ENCODE peak calls at places on chromosomes 1 and 21, in seven cellular contexts. M is GM12878, G is Panc1, Q is upper lobe of left lung, D is HepG2, N is K562, T is GM23338. H is an unnamed sample.

GRCh38 chr21:41521489-41522027 is 13.6 kb upstream of the TMPRSS2 start:
- ATAC-seq in D (no peak), G (no peak), M (no peak), N (no peak), T (no peak), Q (no peak), H (no peak)

GRCh38 chr1:202852163-202852904 is 36.6 kb downstream of the RABIF start:
- ATAC-seq in M (peak), N (peak), T (peak), D (peak), Q (no peak), G (peak), H (no peak)

GRCh38 chr1:15213333-15213732 is 33.7 kb upstream of the FHAD1 start:
- ATAC-seq in T (peak), Q (no peak), D (no peak), G (no peak), M (no peak), N (no peak), H (peak)

GRCh38 chr1:66380452-66381212 is 153.3 kb upstream of the SGIP1 start:
- ATAC-seq in T (no peak), D (no peak), Q (no peak), G (no peak), N (no peak), M (peak), H (no peak)

GRCh38 chr1:34360574-34360973 is 183.9 kb downstream of the C1orf94 start:
- ATAC-seq in M (peak), Q (no peak), T (no peak), D (no peak), G (no peak), N (no peak), H (no peak)

GRCh38 chr1:65165269-65166002 is 17.4 kb downstream of the AK4 start:
- ATAC-seq in N (peak), T (peak), M (peak), D (no peak), Q (peak), G (no peak), H (no peak)

GRCh38 chr21:42406201-42406601 is 2.5 kb downstream of the UBASH3A start:
- ATAC-seq in Q (no peak), T (no peak), D (no peak), G (no peak), N (no peak), M (no peak), H (no peak)

GRCh38 chr1:99964806-99965205 is 5.0 kb upstream of the SLC35A3 start:
- ATAC-seq in Q (peak), T (no peak), G (no peak), N (peak), M (no peak), D (no peak), H (no peak)

GRCh38 chr1:23422955-23423354 is 1.6 kb downstream of the TCEA3 start:
- ATAC-seq in Q (no peak), G (peak), T (no peak), M (no peak), D (no peak), N (peak), H (no peak)

GRCh38 chr1:15902882-15903281 is 55.4 kb downstream of the SPEN start:
- ATAC-seq in N (no peak), D (no peak), G (peak), T (no peak), M (no peak), Q (no peak), H (no peak)

GRCh38 chr1:236030572-236030971 is 34.3 kb downstream of the NID1 start:
- ATAC-seq in Q (no peak), N (no peak), G (no peak), T (no peak), D (no peak), M (no peak), H (no peak)

GRCh38 chr1:40956397-40956796 is 23.1 kb upstream of the CTPS1 start:
- ATAC-seq in G (no peak), T (no peak), M (no peak), D (no peak), Q (peak), N (no peak), H (no peak)

GRCh38 chr1:5999711-6000443 is 7.7 kb upstream of the NPHP4 start:
- ATAC-seq in M (no peak), N (no peak), Q (peak), D (no peak), T (no peak), G (no peak), H (no peak)

GRCh38 chr1:220669005-220669404 is 21.2 kb upstream of the C1orf115 start:
- ATAC-seq in T (no peak), D (no peak), M (no peak), N (no peak), G (no peak), Q (no peak), H (no peak)

GRCh38 chr21:39094847-39095525 is 88.3 kb downstream of the PSMG1 start:
- ATAC-seq in G (no peak), M (no peak), N (peak), Q (peak), T (no peak), D (peak), H (no peak)

GRCh38 chr1:220483700-220484099 is 44.2 kb upstream of the MARK1 start:
- ATAC-seq in T (no peak), G (no peak), Q (no peak), N (no peak), D (no peak), M (no peak), H (peak)

DNA sequence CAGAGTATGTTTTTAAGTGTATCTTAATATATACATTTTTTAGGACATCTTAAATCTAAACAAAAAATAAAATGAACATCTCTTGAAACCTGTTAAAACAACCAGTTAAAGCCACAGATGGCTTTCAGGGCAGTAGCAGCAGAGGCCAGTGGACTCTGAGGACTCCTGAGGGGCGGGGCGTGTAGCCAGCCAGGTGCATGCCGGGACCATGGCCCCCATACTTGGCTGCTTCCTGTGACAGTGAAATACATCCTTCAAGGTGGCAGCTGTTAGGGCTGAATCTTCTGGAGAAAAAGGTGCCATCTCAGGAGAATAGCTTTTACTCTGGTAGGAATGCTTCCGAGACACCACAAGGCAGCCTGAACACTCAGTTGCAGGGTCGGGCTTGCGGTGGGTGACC is 9.6 kb downstream of the RHOU start:
- ATAC-seq in M (no peak), T (no peak), G (no peak), Q (no peak), N (peak), D (no peak), H (no peak)
- TF ChIP-seq POLR2AphosphoS5 in M (no peak), T (no peak), G (no peak), Q (no peak), N (no peak), D (no peak), H (no peak)

DNA sequence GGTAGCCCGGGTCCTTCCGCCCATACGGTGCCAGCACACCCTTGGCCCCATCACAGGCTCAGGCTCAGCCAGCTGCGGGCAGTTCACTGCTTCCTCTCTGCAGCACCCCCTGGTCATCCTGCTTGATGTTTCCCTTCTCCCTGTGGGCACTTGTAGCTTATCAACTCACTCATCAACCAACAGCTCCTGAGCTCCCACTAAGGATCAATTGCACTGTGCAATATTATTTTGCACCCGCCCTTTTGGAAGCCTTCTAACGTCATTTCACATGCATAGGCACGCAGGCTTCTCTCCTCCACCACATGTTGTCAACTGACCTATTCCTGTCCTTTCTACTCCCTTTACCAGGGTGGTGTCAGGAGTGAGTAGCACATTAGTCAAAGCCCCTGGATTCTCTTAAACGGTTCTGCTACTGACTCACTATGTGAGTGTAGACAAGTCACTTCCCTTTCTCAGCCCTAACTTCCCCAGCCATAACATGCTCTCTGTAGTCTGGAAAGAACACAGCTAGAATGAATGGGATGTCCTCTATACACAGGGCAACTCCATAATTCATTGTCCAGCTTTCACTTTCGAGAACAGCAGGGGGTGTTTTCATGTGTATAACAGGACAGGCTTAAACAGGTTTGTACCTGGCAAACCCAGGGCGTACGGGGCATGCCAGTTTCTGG is 47.1 kb upstream of the IRF2BP2 start:
- ATAC-seq in G (peak), Q (peak), M (peak), D (peak), T (no peak), N (peak), H (peak)
- TF ChIP-seq POLR2AphosphoS5 in G (peak), Q (no peak), M (no peak), D (no peak), T (no peak), N (no peak), H (no peak)

DNA sequence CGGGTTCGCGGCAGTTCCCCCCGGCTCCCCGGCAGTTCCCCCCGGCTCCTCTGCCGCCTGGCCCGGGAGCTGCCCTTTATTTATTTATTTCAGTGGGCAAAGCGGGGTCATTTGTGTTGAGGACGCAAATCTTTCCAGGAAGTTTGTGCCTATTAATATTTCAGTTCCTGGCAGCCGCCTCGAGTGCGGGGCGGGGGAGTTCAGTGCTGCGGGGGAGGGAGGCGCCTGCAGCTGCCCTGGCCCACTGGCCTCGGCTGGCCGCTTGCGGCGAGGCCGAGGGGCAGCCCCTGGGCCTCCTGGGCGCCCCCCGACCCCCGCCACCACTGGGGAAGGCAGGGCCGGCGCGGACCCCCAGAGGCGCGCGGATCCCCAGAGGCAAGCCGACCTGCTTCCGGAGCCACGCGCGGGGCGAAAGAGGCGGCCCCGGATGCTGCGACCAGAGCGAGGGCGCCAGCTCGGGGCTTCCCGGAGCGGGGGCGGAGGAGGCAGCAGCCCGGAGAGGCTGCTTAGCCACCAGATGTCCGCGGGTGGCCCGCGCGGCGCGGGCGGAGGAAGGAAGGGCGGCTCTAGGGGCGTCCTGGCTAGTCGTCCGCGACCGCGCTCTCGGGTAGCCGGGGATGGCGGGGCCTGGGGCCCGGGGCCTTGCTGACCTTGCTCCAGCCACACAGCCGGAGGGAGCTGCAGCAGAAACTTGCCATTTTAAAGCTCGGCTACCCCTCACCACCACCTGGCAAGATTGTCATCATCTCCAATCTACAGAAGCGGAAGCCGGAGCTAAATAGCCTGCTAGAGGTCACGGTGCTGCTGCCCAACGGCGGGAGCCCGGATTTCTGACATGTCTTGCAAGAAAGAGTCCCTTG is 48.0 kb downstream of the H3-3A start:
- ATAC-seq in T (peak), M (peak), G (peak), D (peak), N (peak), Q (peak), H (peak)
- TF ChIP-seq POLR2AphosphoS5 in T (peak), M (peak), G (no peak), D (no peak), N (no peak), Q (peak), H (peak)

GRCh38 chr1:52098139-52098871 is 42.2 kb downstream of the BTF3L4 start:
- ATAC-seq in Q (no peak), D (peak), T (peak), G (no peak), N (no peak), M (no peak), H (no peak)
- TF ChIP-seq POLR2AphosphoS5 in Q (no peak), D (no peak), T (no peak), G (no peak), N (no peak), M (no peak), H (no peak)

GRCh38 chr1:207010726-207011125 is 21.8 kb downstream of the C1orf116 start:
- ATAC-seq in T (no peak), D (no peak), M (no peak), G (no peak), N (peak), Q (peak), H (no peak)

GRCh38 chr1:207009182-207009850 is 23.2 kb downstream of the C1orf116 start:
- ATAC-seq in Q (no peak), D (peak), T (no peak), N (no peak), G (no peak), M (no peak), H (no peak)

GRCh38 chr1:207007352-207008033 is 25.1 kb downstream of the C1orf116 start:
- ATAC-seq in Q (peak), G (peak), D (peak), N (no peak), M (no peak), T (no peak), H (peak)

GRCh38 chr1:207006914-207007313 is 25.6 kb downstream of the C1orf116 start:
- ATAC-seq in Q (no peak), G (no peak), N (peak), D (peak), T (no peak), M (no peak), H (no peak)

DNA sequence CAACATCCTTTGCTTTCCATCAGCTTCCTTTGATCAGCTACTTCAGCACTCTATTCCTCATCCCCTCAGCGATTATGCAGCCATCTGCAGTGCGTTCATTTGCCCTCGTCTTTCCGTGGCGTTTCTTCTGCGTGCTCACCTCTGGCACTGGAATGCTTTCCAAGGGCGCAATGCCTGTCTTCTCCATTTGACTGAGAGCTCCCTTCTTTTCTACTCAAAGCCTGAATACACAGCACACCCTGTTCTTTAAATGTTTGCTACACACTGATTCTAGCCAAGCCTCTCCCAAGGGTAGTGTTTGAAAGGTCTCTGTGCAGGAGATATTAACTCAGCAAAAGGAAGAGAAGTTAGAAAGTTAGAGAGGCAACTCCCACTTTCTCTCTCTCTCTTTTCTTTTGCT is 22.6 kb downstream of the C1orf116 start:
- ATAC-seq in T (no peak), G (no peak), N (no peak), Q (peak), M (no peak), D (no peak), H (no peak)
- TF ChIP-seq POLR2AphosphoS5 in T (no peak), G (no peak), N (no peak), Q (no peak), M (no peak), D (no peak), H (no peak)

DNA sequence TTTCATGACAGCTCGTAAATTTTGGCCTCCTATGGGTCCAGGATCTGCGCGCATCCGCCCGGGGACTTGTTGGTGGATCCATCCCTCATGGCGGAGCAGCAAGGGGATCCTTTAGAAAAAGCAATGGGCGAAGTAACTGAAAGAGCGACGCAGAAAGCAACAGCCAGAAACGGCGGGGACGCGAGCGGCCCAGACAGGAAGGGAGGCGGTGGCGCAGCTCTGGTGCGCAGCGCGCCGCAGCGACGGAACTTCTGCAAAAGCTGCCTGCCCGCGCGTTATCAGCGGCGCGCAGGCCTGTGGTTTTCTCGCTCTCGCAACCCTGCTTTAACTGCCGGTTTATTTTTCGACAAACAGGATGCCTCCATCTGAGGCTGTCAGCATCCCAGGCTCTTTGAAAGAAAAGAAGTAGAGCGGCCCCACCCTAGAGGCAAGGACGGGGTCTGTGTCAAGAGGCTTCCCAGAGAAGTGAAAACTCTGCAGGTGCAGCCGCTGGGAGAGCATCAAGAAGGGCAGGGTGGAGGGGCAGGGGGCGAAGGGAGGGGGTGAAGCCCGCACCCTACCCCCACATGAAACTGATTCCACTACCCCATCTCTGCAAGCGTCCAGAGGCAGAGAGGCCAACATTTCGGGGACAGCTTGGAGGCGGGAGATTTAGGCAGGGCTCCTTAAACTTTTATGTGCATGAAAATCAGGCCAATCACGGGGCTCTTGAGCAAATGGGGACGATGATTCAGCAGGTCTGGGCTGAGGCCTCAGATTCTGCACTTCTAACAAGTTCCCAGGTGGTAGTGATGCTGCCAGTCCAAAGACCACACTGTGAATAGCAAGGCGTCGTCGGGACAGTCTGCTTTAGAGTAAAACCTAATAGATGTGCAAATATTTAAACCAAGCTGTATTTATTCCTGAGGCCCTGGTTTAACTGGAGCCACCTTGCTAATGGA is 22.2 kb downstream of the RUNX1 start:
- ATAC-seq in T (peak), G (peak), D (peak), M (peak), N (peak), Q (peak), H (peak)
- TF ChIP-seq POLR2AphosphoS5 in T (no peak), G (no peak), D (no peak), M (no peak), N (peak), Q (peak), H (no peak)

GRCh38 chr1:21654209-21654608 is 14.9 kb downstream of the RAP1GAP start:
- ATAC-seq in D (no peak), T (no peak), N (no peak), G (no peak), Q (no peak), M (no peak), H (no peak)
- TF ChIP-seq POLR2AphosphoS5 in D (no peak), T (no peak), N (no peak), G (no peak), Q (no peak), M (no peak), H (no peak)